ENCODE peak calls at places on chromosomes 5 and 9, in six cellular contexts. One of them, this sample, is unnamed.
A peak's percentile ranks its signal among the peaks of the same experiment; 100 is the strongest.

GRCh38 chr5:179608131-179608581 is 15.3 kb downstream of the HNRNPH1 start:
- DNase-seq in natural killer cell: no peak
- DNase-seq in vagina: no peak
- DNase-seq in AG04450: no peak
- DNase-seq in neural crest cell: no peak
- DNase-seq in heart right ventricle: no peak
- DNase-seq in this sample: no peak

GRCh38 chr9:72383978-72384709 is 19.1 kb upstream of the ZFAND5 start:
- DNase-seq in heart right ventricle: no peak
- DNase-seq in neural crest cell: no peak
- DNase-seq in vagina: no peak
- DNase-seq in natural killer cell: no peak
- DNase-seq in AG04450: peak; percentile 66
- DNase-seq in this sample: no peak

GRCh38 chr5:110048508-110048907 is 358.8 kb downstream of the MAN2A1 start:
- DNase-seq in vagina: no peak
- DNase-seq in neural crest cell: no peak
- DNase-seq in AG04450: no peak
- DNase-seq in heart right ventricle: no peak
- DNase-seq in natural killer cell: no peak
- DNase-seq in this sample: no peak

GRCh38 chr5:130198927-130199326 is 294.7 kb downstream of the CHSY3 start:
- DNase-seq in heart right ventricle: no peak
- DNase-seq in AG04450: peak; percentile 1
- DNase-seq in natural killer cell: no peak
- DNase-seq in neural crest cell: no peak
- DNase-seq in vagina: no peak
- DNase-seq in this sample: no peak

GRCh38 chr5:157168286-157168685 is 2.2 kb upstream of the GARIN3 start:
- DNase-seq in heart right ventricle: no peak
- DNase-seq in AG04450: no peak
- DNase-seq in vagina: no peak
- DNase-seq in neural crest cell: no peak
- DNase-seq in natural killer cell: no peak
- DNase-seq in this sample: no peak

GRCh38 chr5:150632305-150633160 is 7.9 kb upstream of the SYNPO start:
- DNase-seq in neural crest cell: no peak
- DNase-seq in natural killer cell: no peak
- DNase-seq in heart right ventricle: peak; percentile 11
- DNase-seq in vagina: no peak
- DNase-seq in AG04450: no peak
- DNase-seq in this sample: no peak

GRCh38 chr5:37619353-37619752 is 220.5 kb downstream of the GDNF start:
- DNase-seq in neural crest cell: no peak
- DNase-seq in heart right ventricle: no peak
- DNase-seq in natural killer cell: no peak
- DNase-seq in vagina: no peak
- DNase-seq in AG04450: peak; percentile 61
- DNase-seq in this sample: no peak

GRCh38 chr5:65924366-65925093 is 1.8 kb upstream of the ERBIN start:
- DNase-seq in natural killer cell: no peak
- DNase-seq in heart right ventricle: no peak
- DNase-seq in neural crest cell: peak; percentile 48
- DNase-seq in AG04450: no peak
- DNase-seq in vagina: no peak
- DNase-seq in this sample: no peak

GRCh38 chr5:149372932-149373331 is 6.2 kb downstream of the IL17B start:
- DNase-seq in neural crest cell: no peak
- DNase-seq in vagina: no peak
- DNase-seq in heart right ventricle: no peak
- DNase-seq in natural killer cell: no peak
- DNase-seq in AG04450: no peak
- DNase-seq in this sample: no peak

GRCh38 chr5:177295929-177296328 is 7.6 kb downstream of the RAB24 start:
- DNase-seq in heart right ventricle: no peak
- DNase-seq in natural killer cell: no peak
- DNase-seq in neural crest cell: no peak
- DNase-seq in vagina: no peak
- DNase-seq in AG04450: no peak
- DNase-seq in this sample: peak; percentile 54

GRCh38 chr9:70257991-70258691 is 637 bp upstream of the SMC5 start:
- DNase-seq in neural crest cell: peak; percentile 10
- DNase-seq in natural killer cell: no peak
- DNase-seq in heart right ventricle: no peak
- DNase-seq in AG04450: peak; percentile 18
- DNase-seq in vagina: no peak
- DNase-seq in this sample: no peak

GRCh38 chr5:95983067-95983466 is 21.4 kb upstream of the ELL2 start:
- DNase-seq in vagina: no peak
- DNase-seq in neural crest cell: no peak
- DNase-seq in AG04450: no peak
- DNase-seq in heart right ventricle: no peak
- DNase-seq in natural killer cell: no peak
- DNase-seq in this sample: no peak

GRCh38 chr5:133687212-133688051 is 75.1 kb upstream of the FSTL4 start:
- DNase-seq in AG04450: no peak
- DNase-seq in natural killer cell: no peak
- DNase-seq in heart right ventricle: no peak
- DNase-seq in vagina: no peak
- DNase-seq in neural crest cell: no peak
- DNase-seq in this sample: no peak

DNA sequence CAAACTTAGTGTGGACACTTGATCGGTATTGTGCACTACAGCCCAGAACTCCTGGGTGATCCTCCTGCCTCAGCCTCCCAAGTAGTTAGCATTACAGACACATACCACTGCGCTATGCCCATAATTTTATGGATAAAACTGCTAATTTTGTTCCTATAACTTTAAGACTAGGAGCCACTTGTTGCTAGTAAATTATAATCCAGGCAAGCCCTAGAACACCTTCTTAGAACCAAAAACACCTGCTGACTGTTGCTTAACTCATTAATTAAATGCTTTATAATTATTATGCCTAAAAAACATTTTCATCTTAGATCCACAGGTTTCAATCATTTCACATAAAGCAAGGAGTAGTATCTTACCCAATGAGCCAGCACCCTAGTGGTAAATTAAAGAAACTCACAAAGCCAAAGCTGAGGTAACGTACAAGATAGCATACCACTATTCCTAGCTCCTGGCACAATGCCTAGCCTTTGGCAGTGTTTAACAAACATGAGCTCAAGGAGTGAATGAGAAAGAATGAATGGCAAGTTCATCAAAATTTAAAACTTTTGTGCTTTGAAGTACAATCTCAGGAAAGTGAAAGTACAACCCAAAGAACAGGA is 5.4 kb downstream of the MRPS27 start:
- DNase-seq in vagina: no peak
- DNase-seq in natural killer cell: no peak
- DNase-seq in AG04450: peak; percentile 47
- DNase-seq in neural crest cell: no peak
- DNase-seq in heart right ventricle: no peak
- DNase-seq in this sample: no peak
- TF ChIP-seq CTCF in vagina: no peak
- TF ChIP-seq CTCF in natural killer cell: no peak
- TF ChIP-seq CTCF in AG04450: peak; percentile 49
- TF ChIP-seq CTCF in neural crest cell: peak; percentile 33
- TF ChIP-seq CTCF in heart right ventricle: peak; percentile 32
- TF ChIP-seq CTCF in this sample: peak; percentile 48

GRCh38 chr9:22005083-22005699 is 3.9 kb downstream of the CDKN2B start:
- DNase-seq in neural crest cell: no peak
- DNase-seq in AG04450: no peak
- DNase-seq in natural killer cell: no peak
- DNase-seq in vagina: no peak
- DNase-seq in heart right ventricle: no peak
- DNase-seq in this sample: no peak
- TF ChIP-seq CTCF in neural crest cell: peak; percentile 27
- TF ChIP-seq CTCF in AG04450: peak; percentile 25
- TF ChIP-seq CTCF in natural killer cell: no peak
- TF ChIP-seq CTCF in vagina: no peak
- TF ChIP-seq CTCF in heart right ventricle: no peak
- TF ChIP-seq CTCF in this sample: peak; percentile 32

DNA sequence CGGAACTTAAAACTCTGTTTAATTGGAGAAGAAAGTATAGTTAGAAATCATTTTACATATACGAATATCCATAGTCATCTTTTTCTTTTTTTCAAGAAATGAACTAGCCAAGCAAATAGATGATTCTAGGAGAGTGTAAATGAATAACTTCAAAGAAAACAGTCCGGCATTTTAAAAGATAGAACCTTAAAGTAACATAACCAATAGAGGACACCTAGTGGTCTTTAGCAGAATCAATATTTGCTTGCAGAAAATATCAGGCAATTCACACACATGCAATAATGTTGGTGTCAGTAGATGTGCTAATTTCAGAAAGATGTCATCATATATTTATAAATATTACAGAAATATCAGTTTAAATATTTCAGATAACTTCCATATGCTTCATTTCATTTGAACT is 57.1 kb downstream of the HCN1 start:
- DNase-seq in AG04450: no peak
- DNase-seq in natural killer cell: no peak
- DNase-seq in neural crest cell: no peak
- DNase-seq in heart right ventricle: no peak
- DNase-seq in vagina: no peak
- DNase-seq in this sample: no peak
- TF ChIP-seq CTCF in AG04450: no peak
- TF ChIP-seq CTCF in natural killer cell: no peak
- TF ChIP-seq CTCF in neural crest cell: peak; percentile 66
- TF ChIP-seq CTCF in heart right ventricle: peak; percentile 16
- TF ChIP-seq CTCF in vagina: no peak
- TF ChIP-seq CTCF in this sample: peak; percentile 68

DNA sequence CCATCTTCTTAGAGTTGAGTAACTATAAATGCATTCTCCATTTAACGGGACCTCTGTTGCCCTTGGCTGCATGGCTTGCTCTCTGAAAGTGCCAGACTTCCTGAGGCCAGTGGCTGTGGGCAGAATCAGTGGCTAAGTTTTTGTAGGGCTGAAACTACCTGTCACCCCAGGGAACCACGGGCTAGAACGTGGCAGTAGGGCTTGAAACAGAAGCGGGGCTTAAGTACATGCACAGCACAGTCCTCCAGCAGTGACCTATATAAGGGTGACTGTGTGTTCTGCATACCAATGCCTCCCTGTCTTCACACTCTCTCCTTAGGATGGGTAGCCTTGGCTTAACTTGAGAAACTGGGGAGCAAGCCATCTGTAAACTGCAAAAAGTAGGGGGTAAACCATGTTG is 43.5 kb upstream of the LRRTM2 start:
- DNase-seq in AG04450: no peak
- DNase-seq in vagina: no peak
- DNase-seq in natural killer cell: no peak
- DNase-seq in heart right ventricle: no peak
- DNase-seq in neural crest cell: no peak
- DNase-seq in this sample: no peak
- TF ChIP-seq CTCF in AG04450: no peak
- TF ChIP-seq CTCF in vagina: no peak
- TF ChIP-seq CTCF in natural killer cell: no peak
- TF ChIP-seq CTCF in heart right ventricle: no peak
- TF ChIP-seq CTCF in neural crest cell: no peak
- TF ChIP-seq CTCF in this sample: no peak

GRCh38 chr5:168219515-168220410 is 71.7 kb upstream of the WWC1 start:
- DNase-seq in heart right ventricle: no peak
- DNase-seq in neural crest cell: peak; percentile 66
- DNase-seq in natural killer cell: no peak
- DNase-seq in vagina: no peak
- DNase-seq in AG04450: peak; percentile 42
- DNase-seq in this sample: no peak
- TF ChIP-seq CTCF in heart right ventricle: peak; percentile 88
- TF ChIP-seq CTCF in neural crest cell: peak; percentile 92
- TF ChIP-seq CTCF in natural killer cell: peak; percentile 84
- TF ChIP-seq CTCF in vagina: peak; percentile 83
- TF ChIP-seq CTCF in AG04450: peak; percentile 94
- TF ChIP-seq CTCF in this sample: peak; percentile 91

This sample was measured in type B pancreatic cell.